ENCODE peak calls at places on chromosomes 1 and 21, in six cellular contexts. One of them, this sample, is unnamed.

GRCh38 chr1:93016171-93016570 is 54.9 kb upstream of the DIPK1A start:
- DNase-seq in brain microvascular endothelial cell: no peak
- DNase-seq in heart left ventricle: no peak
- DNase-seq in hepatocyte: no peak
- DNase-seq in AG09309: no peak
- DNase-seq in retinal pigment epithelial cell: no peak
- DNase-seq in this sample: no peak

GRCh38 chr1:12525311-12526181 is 92.5 kb downstream of the DHRS3 start:
- DNase-seq in heart left ventricle: no peak
- DNase-seq in hepatocyte: peak
- DNase-seq in AG09309: no peak
- DNase-seq in retinal pigment epithelial cell: no peak
- DNase-seq in brain microvascular endothelial cell: no peak
- DNase-seq in this sample: no peak

GRCh38 chr1:156591432-156592157 is at the start of gene NAXE:
- DNase-seq in hepatocyte: peak
- DNase-seq in retinal pigment epithelial cell: no peak
- DNase-seq in brain microvascular endothelial cell: no peak
- DNase-seq in heart left ventricle: peak
- DNase-seq in AG09309: no peak
- DNase-seq in this sample: no peak

GRCh38 chr1:10736623-10737267 is 59.7 kb downstream of the CASZ1 start:
- DNase-seq in hepatocyte: no peak
- DNase-seq in AG09309: no peak
- DNase-seq in heart left ventricle: no peak
- DNase-seq in retinal pigment epithelial cell: no peak
- DNase-seq in brain microvascular endothelial cell: no peak
- DNase-seq in this sample: no peak

GRCh38 chr1:234503193-234504050 is 24.4 kb upstream of the TARBP1 start:
- DNase-seq in brain microvascular endothelial cell: no peak
- DNase-seq in hepatocyte: no peak
- DNase-seq in retinal pigment epithelial cell: no peak
- DNase-seq in AG09309: no peak
- DNase-seq in heart left ventricle: no peak
- DNase-seq in this sample: no peak

GRCh38 chr1:207890136-207890738 is 20.7 kb downstream of the CD34 start:
- DNase-seq in heart left ventricle: peak
- DNase-seq in hepatocyte: no peak
- DNase-seq in retinal pigment epithelial cell: peak
- DNase-seq in brain microvascular endothelial cell: peak
- DNase-seq in AG09309: peak
- DNase-seq in this sample: peak

GRCh38 chr1:20771780-20772179 is 15.3 kb downstream of the HP1BP3 start:
- DNase-seq in hepatocyte: no peak
- DNase-seq in AG09309: no peak
- DNase-seq in heart left ventricle: no peak
- DNase-seq in retinal pigment epithelial cell: no peak
- DNase-seq in brain microvascular endothelial cell: no peak
- DNase-seq in this sample: no peak

GRCh38 chr21:21045538-21045937 is 47.3 kb downstream of the NCAM2 start:
- DNase-seq in brain microvascular endothelial cell: no peak
- DNase-seq in retinal pigment epithelial cell: no peak
- DNase-seq in hepatocyte: no peak
- DNase-seq in AG09309: no peak
- DNase-seq in heart left ventricle: no peak
- DNase-seq in this sample: no peak

GRCh38 chr1:108009603-108010195 is 44.7 kb upstream of the VAV3 start:
- DNase-seq in heart left ventricle: no peak
- DNase-seq in AG09309: peak
- DNase-seq in retinal pigment epithelial cell: no peak
- DNase-seq in hepatocyte: no peak
- DNase-seq in brain microvascular endothelial cell: peak
- DNase-seq in this sample: no peak

GRCh38 chr1:6580588-6581270 is 935 bp downstream of the ZBTB48 start:
- DNase-seq in retinal pigment epithelial cell: no peak
- DNase-seq in heart left ventricle: peak
- DNase-seq in hepatocyte: peak
- DNase-seq in brain microvascular endothelial cell: no peak
- DNase-seq in AG09309: no peak
- DNase-seq in this sample: no peak

DNA sequence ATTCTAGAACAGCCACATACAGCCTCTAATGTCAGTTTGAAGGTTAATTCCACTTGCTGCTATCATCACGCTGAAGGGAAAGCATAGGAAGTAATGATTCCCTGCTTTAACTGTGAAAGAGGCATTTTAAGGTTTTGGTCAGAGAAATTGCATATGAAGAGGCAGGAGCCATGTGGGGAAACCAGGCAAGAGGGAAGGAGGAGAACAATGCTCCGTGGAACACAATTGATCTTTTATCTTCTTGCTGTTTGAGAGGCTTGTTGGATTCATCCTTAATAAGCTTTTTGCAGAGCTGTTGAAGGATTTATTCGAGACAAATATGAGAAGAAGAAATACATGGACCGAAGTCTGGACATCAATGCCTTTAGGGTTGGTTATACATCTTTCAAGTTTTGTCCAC is 35.9 kb downstream of the SMAP2 start:
- DNase-seq in brain microvascular endothelial cell: no peak
- DNase-seq in AG09309: no peak
- DNase-seq in hepatocyte: no peak
- DNase-seq in retinal pigment epithelial cell: no peak
- DNase-seq in heart left ventricle: no peak
- DNase-seq in this sample: no peak
- TF ChIP-seq CTCF in brain microvascular endothelial cell: no peak
- TF ChIP-seq CTCF in AG09309: no peak
- TF ChIP-seq CTCF in hepatocyte: no peak
- TF ChIP-seq CTCF in retinal pigment epithelial cell: no peak
- TF ChIP-seq CTCF in heart left ventricle: no peak
- TF ChIP-seq CTCF in this sample: no peak

GRCh38 chr1:46053734-46054133 is 78.7 kb downstream of the PIK3R3 start:
- DNase-seq in AG09309: no peak
- DNase-seq in brain microvascular endothelial cell: no peak
- DNase-seq in heart left ventricle: no peak
- DNase-seq in retinal pigment epithelial cell: no peak
- DNase-seq in hepatocyte: peak
- DNase-seq in this sample: no peak
- H3K4me3 ChIP-seq in AG09309: no peak
- H3K4me3 ChIP-seq in brain microvascular endothelial cell: no peak
- H3K4me3 ChIP-seq in heart left ventricle: no peak
- H3K4me3 ChIP-seq in retinal pigment epithelial cell: no peak
- H3K4me3 ChIP-seq in hepatocyte: no peak
- H3K4me3 ChIP-seq in this sample: no peak

DNA sequence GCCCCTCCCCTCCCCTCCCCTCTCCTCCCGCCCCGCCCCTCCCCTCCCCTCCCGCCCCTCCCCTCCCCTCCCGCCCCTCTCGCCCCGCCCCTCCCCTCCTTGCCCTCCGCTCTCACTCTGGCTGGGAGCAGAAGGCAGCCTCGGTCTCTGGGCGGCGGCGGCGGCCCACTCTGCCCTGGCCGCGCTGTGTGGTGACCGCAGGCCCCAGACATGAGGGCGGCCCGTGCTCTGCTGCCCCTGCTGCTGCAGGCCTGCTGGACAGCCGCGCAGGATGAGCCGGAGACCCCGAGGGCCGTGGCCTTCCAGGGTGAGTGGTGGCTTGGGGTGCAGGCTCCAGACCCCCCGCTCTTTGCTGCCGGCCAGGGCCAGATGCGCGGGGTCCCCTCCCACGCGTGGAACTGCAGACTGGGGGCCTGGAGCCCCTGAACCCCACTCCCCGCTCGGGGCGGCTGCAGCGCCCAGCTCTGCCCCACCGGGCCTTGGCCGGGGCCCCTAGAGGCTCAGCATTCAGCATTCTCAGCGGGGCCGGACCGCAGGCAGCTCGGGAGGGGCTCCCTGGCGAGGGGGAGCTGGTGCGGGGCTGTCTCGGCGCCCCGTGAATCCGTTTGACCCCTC is at the start of gene COL6A1:
- DNase-seq in brain microvascular endothelial cell: no peak
- DNase-seq in AG09309: no peak
- DNase-seq in retinal pigment epithelial cell: no peak
- DNase-seq in heart left ventricle: peak
- DNase-seq in hepatocyte: peak
- DNase-seq in this sample: no peak
- TF ChIP-seq CTCF in brain microvascular endothelial cell: no peak
- TF ChIP-seq CTCF in AG09309: no peak
- TF ChIP-seq CTCF in retinal pigment epithelial cell: no peak
- TF ChIP-seq CTCF in heart left ventricle: no peak
- TF ChIP-seq CTCF in hepatocyte: peak
- TF ChIP-seq CTCF in this sample: peak

DNA sequence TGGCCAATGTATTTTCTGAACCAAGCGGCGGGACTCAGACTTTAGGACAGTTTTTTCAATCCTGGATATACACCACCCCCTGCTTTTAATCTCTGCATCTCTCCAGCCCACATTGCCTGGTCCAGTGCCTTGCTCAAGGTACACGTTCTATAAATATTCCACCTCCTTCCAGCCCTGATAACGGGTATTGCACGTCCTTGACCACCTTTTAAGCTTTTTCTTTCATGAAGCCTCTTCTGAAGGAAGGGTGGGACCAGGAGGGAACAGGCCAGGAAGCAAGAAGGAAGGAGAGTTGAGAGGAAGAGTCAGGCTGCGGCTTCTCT is 3.4 kb downstream of the S100A16 start:
- DNase-seq in heart left ventricle: no peak
- DNase-seq in retinal pigment epithelial cell: no peak
- DNase-seq in AG09309: no peak
- DNase-seq in hepatocyte: no peak
- DNase-seq in brain microvascular endothelial cell: no peak
- DNase-seq in this sample: no peak
- H3K4me3 ChIP-seq in heart left ventricle: peak
- H3K4me3 ChIP-seq in retinal pigment epithelial cell: no peak
- H3K4me3 ChIP-seq in AG09309: peak
- H3K4me3 ChIP-seq in hepatocyte: no peak
- H3K4me3 ChIP-seq in brain microvascular endothelial cell: peak
- H3K4me3 ChIP-seq in this sample: no peak

DNA sequence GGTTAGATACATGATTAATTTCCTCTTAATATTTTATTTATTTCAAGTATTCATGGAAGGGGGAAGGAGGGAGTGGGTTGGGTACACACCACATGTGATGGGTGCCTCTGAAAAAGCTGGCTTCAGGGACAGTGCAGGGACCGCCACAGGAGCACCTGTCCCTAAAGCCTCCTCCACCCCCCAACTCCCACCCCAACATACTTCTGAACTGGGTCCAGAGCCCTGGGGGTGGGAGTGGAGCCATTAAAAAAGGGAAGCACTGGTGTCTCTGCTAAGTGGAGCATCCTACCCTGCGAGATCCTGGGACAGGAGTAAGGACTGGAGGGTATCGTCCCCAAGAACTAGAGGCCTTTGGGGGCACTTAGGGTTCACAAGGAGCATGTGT is 5.6 kb upstream of the CLEC20A start:
- DNase-seq in brain microvascular endothelial cell: no peak
- DNase-seq in retinal pigment epithelial cell: no peak
- DNase-seq in heart left ventricle: no peak
- DNase-seq in hepatocyte: no peak
- DNase-seq in AG09309: no peak
- DNase-seq in this sample: no peak
- TF ChIP-seq CTCF in brain microvascular endothelial cell: no peak
- TF ChIP-seq CTCF in retinal pigment epithelial cell: no peak
- TF ChIP-seq CTCF in heart left ventricle: no peak
- TF ChIP-seq CTCF in hepatocyte: no peak
- TF ChIP-seq CTCF in AG09309: no peak
- TF ChIP-seq CTCF in this sample: no peak

GRCh38 chr1:173717238-173717637 is 2.5 kb downstream of the KLHL20 start:
- DNase-seq in hepatocyte: peak
- DNase-seq in AG09309: no peak
- DNase-seq in brain microvascular endothelial cell: no peak
- DNase-seq in heart left ventricle: no peak
- DNase-seq in retinal pigment epithelial cell: no peak
- DNase-seq in this sample: no peak

GRCh38 chr1:173714759-173715537 is at the start of gene KLHL20:
- DNase-seq in AG09309: peak
- DNase-seq in heart left ventricle: peak
- DNase-seq in hepatocyte: peak
- DNase-seq in retinal pigment epithelial cell: peak
- DNase-seq in brain microvascular endothelial cell: peak
- DNase-seq in this sample: peak

GRCh38 chr1:173714441-173714758 is 381 bp upstream of the KLHL20 start:
- DNase-seq in heart left ventricle: no peak
- DNase-seq in AG09309: no peak
- DNase-seq in retinal pigment epithelial cell: no peak
- DNase-seq in brain microvascular endothelial cell: no peak
- DNase-seq in hepatocyte: no peak
- DNase-seq in this sample: no peak

GRCh38 chr1:173715538-173715844 is 710 bp downstream of the KLHL20 start:
- DNase-seq in retinal pigment epithelial cell: no peak
- DNase-seq in hepatocyte: no peak
- DNase-seq in brain microvascular endothelial cell: no peak
- DNase-seq in AG09309: no peak
- DNase-seq in heart left ventricle: no peak
- DNase-seq in this sample: no peak
- H3K4me3 ChIP-seq in retinal pigment epithelial cell: peak
- H3K4me3 ChIP-seq in hepatocyte: peak
- H3K4me3 ChIP-seq in brain microvascular endothelial cell: peak
- H3K4me3 ChIP-seq in AG09309: peak
- H3K4me3 ChIP-seq in heart left ventricle: peak
- H3K4me3 ChIP-seq in this sample: peak

GRCh38 chr1:182478238-182478637 is 28.3 kb downstream of the RGSL1 start:
- DNase-seq in heart left ventricle: no peak
- DNase-seq in retinal pigment epithelial cell: no peak
- DNase-seq in AG09309: no peak
- DNase-seq in brain microvascular endothelial cell: no peak
- DNase-seq in hepatocyte: no peak
- DNase-seq in this sample: no peak
- TF ChIP-seq CTCF in heart left ventricle: no peak
- TF ChIP-seq CTCF in retinal pigment epithelial cell: no peak
- TF ChIP-seq CTCF in AG09309: no peak
- TF ChIP-seq CTCF in brain microvascular endothelial cell: no peak
- TF ChIP-seq CTCF in hepatocyte: no peak
- TF ChIP-seq CTCF in this sample: no peak

DNA sequence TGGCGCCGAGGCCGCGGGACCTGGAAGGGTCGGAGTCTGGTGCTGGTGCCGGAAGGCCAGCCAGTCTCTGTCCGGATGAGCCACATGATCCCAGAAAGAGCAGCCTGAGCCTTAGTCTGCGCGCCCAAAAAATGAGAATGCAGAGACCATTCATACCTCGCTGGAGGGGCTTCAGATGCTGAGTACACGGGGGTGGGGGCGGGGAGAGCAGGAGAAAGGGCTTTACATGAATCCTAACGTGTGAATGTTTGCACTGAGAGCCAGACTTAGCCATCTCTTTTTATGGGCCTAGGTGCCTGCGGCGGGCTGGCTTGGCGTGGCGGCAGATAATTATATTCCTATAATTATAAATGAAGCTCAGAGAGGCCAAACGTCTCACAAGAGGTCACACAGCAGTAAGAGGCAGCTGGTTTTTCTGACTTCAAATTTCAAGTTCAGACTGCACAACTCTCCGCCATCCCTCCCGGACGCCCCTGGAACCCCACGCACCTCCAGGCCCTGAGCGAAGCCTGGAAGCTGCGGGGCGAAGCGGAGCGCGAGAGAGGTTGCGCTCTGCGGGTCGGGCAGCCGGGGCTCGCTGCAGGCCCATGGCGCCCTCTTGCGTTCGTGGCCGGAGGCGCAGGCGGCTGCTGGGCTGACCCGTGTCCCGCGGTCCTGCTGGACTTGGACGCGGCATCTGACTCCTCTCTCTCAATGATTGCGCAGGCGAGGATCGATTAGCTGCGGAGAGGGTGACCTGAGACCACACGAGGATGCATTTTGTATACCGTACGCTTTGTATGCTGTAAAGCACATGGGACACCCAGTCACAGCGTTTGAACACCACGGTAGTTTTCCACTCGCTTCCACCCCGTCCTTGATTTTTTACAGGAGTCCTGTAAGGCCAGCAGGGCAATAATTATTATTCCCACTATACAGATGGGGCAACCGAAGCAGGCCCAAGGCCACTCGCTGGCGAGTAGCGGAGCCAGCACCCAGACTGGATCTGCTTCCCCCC is 272.5 kb downstream of the FOXD2 start:
- DNase-seq in heart left ventricle: peak
- DNase-seq in retinal pigment epithelial cell: no peak
- DNase-seq in brain microvascular endothelial cell: peak
- DNase-seq in AG09309: no peak
- DNase-seq in hepatocyte: peak
- DNase-seq in this sample: no peak
- H3K4me3 ChIP-seq in heart left ventricle: peak
- H3K4me3 ChIP-seq in retinal pigment epithelial cell: no peak
- H3K4me3 ChIP-seq in brain microvascular endothelial cell: peak
- H3K4me3 ChIP-seq in AG09309: peak
- H3K4me3 ChIP-seq in hepatocyte: peak
- H3K4me3 ChIP-seq in this sample: no peak

This sample was measured in BJ.